ENCODE peak calls at places on chromosomes 7 and 10, in eight cellular contexts. One of them, this sample, is unnamed.
A peak's percentile ranks its signal among the peaks of the same experiment; 100 is the strongest.

GRCh38 chr10:113524539-113525490 is 28.0 kb upstream of the HABP2 start:
- DNase-seq in cardiac muscle cell: peak; percentile 23
- DNase-seq in tibial artery: peak; percentile 49
- DNase-seq in fibroblast of lung: no peak
- DNase-seq in brain microvascular endothelial cell: peak; percentile 5
- DNase-seq in A549: no peak
- DNase-seq in left ventricle myocardium inferior: no peak
- DNase-seq in epithelial cell of esophagus: peak; percentile 22
- DNase-seq in this sample: peak; percentile 19

GRCh38 chr10:22752272-22752671 is 37.9 kb upstream of the PIP4K2A start:
- DNase-seq in cardiac muscle cell: no peak
- DNase-seq in tibial artery: no peak
- DNase-seq in fibroblast of lung: no peak
- DNase-seq in brain microvascular endothelial cell: no peak
- DNase-seq in A549: no peak
- DNase-seq in left ventricle myocardium inferior: no peak
- DNase-seq in epithelial cell of esophagus: no peak
- DNase-seq in this sample: no peak

GRCh38 chr10:43417950-43418768 is 9.2 kb upstream of the HNRNPF start:
- DNase-seq in cardiac muscle cell: peak; percentile 31
- DNase-seq in tibial artery: no peak
- DNase-seq in fibroblast of lung: no peak
- DNase-seq in brain microvascular endothelial cell: no peak
- DNase-seq in A549: no peak
- DNase-seq in left ventricle myocardium inferior: no peak
- DNase-seq in epithelial cell of esophagus: no peak
- DNase-seq in this sample: no peak

GRCh38 chr7:25557379-25557916 is 329.2 kb upstream of the NPVF start:
- DNase-seq in cardiac muscle cell: no peak
- DNase-seq in tibial artery: no peak
- DNase-seq in fibroblast of lung: no peak
- DNase-seq in brain microvascular endothelial cell: no peak
- DNase-seq in A549: no peak
- DNase-seq in left ventricle myocardium inferior: no peak
- DNase-seq in epithelial cell of esophagus: no peak
- DNase-seq in this sample: no peak

GRCh38 chr7:94060772-94061171 is 56.6 kb upstream of the BET1 start:
- DNase-seq in cardiac muscle cell: peak; percentile 29
- DNase-seq in tibial artery: no peak
- DNase-seq in fibroblast of lung: peak; percentile 28
- DNase-seq in brain microvascular endothelial cell: peak; percentile 20
- DNase-seq in A549: no peak
- DNase-seq in left ventricle myocardium inferior: no peak
- DNase-seq in epithelial cell of esophagus: no peak
- DNase-seq in this sample: peak; percentile 88

GRCh38 chr10:71302451-71302850 is 16.6 kb upstream of the SLC29A3 start:
- DNase-seq in cardiac muscle cell: no peak
- DNase-seq in tibial artery: no peak
- DNase-seq in fibroblast of lung: no peak
- DNase-seq in brain microvascular endothelial cell: no peak
- DNase-seq in A549: no peak
- DNase-seq in left ventricle myocardium inferior: no peak
- DNase-seq in epithelial cell of esophagus: no peak
- DNase-seq in this sample: no peak

GRCh38 chr10:26642896-26643653 is 54.4 kb upstream of the PDSS1 start:
- DNase-seq in cardiac muscle cell: no peak
- DNase-seq in tibial artery: no peak
- DNase-seq in fibroblast of lung: no peak
- DNase-seq in brain microvascular endothelial cell: no peak
- DNase-seq in A549: no peak
- DNase-seq in left ventricle myocardium inferior: no peak
- DNase-seq in epithelial cell of esophagus: no peak
- DNase-seq in this sample: no peak

GRCh38 chr7:26705567-26705966 is 158.8 kb downstream of the SKAP2 start:
- DNase-seq in cardiac muscle cell: peak; percentile 86
- DNase-seq in tibial artery: no peak
- DNase-seq in fibroblast of lung: peak; percentile 98
- DNase-seq in brain microvascular endothelial cell: peak; percentile 86
- DNase-seq in A549: peak; percentile 54
- DNase-seq in left ventricle myocardium inferior: no peak
- DNase-seq in epithelial cell of esophagus: peak; percentile 82
- DNase-seq in this sample: peak; percentile 98

GRCh38 chr7:72404743-72405142 is 7.4 kb downstream of the CALN1 start:
- DNase-seq in cardiac muscle cell: no peak
- DNase-seq in tibial artery: no peak
- DNase-seq in fibroblast of lung: no peak
- DNase-seq in brain microvascular endothelial cell: no peak
- DNase-seq in A549: no peak
- DNase-seq in left ventricle myocardium inferior: no peak
- DNase-seq in epithelial cell of esophagus: no peak
- DNase-seq in this sample: no peak

GRCh38 chr7:136969776-136970175 is 101.3 kb downstream of the CHRM2 start:
- DNase-seq in cardiac muscle cell: no peak
- DNase-seq in tibial artery: no peak
- DNase-seq in fibroblast of lung: no peak
- DNase-seq in brain microvascular endothelial cell: no peak
- DNase-seq in A549: no peak
- DNase-seq in left ventricle myocardium inferior: no peak
- DNase-seq in epithelial cell of esophagus: peak; percentile 70
- DNase-seq in this sample: no peak

DNA sequence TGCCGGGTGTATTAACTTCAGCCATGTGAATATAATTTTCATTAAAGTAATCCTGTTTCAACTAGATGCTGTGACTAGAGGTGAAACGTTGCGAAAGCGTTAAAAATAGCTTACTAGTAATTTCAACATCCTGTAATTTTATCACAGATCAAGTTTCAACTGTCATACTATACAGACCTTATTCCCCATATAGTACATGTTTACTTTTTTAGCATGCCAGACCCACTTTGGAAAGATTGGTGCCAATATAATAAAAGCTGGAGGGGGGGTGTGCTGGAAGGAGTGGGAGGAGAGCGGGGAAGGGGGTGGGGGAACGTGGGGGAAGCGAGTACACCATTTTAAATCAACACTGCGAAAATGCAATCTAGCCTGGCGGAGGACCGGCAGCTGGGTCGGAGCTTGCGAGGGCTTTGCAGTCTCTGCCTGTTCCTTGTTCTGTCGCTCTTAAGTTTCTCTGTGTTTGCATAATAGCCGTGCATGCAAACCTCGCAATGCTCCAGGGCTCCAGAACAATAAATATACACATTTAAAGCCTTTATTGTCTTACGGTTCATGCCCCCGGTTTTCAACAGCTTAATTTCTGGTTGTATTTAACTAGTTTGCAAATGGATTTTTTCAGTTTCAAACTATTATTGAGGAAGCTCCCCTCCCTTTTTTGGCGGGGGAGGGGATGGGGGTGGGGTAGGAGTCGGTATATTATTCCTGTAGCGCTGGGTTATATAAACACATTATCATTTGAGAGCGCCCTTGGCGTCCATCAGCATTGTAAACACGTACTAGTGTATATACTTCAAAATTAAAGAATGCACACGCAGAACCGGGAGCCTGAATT is 1.3 kb upstream of the ARID5B start:
- DNase-seq in cardiac muscle cell: peak; percentile 84
- DNase-seq in tibial artery: peak; percentile 79
- DNase-seq in fibroblast of lung: peak; percentile 92
- DNase-seq in brain microvascular endothelial cell: peak; percentile 53
- DNase-seq in A549: peak; percentile 34
- DNase-seq in left ventricle myocardium inferior: peak; percentile 50
- DNase-seq in epithelial cell of esophagus: peak; percentile 86
- DNase-seq in this sample: peak; percentile 86
- H3K4me3 ChIP-seq in cardiac muscle cell: peak overlapping the region; percentile 77
- H3K4me3 ChIP-seq in tibial artery: peak overlapping the region; percentile 89
- H3K4me3 ChIP-seq in fibroblast of lung: peak overlapping the region; percentile 57
- H3K4me3 ChIP-seq in brain microvascular endothelial cell: peak overlapping the region; percentile 81
- H3K4me3 ChIP-seq in A549: peak overlapping the region; percentile 59
- H3K4me3 ChIP-seq in left ventricle myocardium inferior: peak overlapping the region; percentile 82
- H3K4me3 ChIP-seq in epithelial cell of esophagus: peak overlapping the region; percentile 79
- H3K4me3 ChIP-seq in this sample: peak overlapping the region; percentile 93

DNA sequence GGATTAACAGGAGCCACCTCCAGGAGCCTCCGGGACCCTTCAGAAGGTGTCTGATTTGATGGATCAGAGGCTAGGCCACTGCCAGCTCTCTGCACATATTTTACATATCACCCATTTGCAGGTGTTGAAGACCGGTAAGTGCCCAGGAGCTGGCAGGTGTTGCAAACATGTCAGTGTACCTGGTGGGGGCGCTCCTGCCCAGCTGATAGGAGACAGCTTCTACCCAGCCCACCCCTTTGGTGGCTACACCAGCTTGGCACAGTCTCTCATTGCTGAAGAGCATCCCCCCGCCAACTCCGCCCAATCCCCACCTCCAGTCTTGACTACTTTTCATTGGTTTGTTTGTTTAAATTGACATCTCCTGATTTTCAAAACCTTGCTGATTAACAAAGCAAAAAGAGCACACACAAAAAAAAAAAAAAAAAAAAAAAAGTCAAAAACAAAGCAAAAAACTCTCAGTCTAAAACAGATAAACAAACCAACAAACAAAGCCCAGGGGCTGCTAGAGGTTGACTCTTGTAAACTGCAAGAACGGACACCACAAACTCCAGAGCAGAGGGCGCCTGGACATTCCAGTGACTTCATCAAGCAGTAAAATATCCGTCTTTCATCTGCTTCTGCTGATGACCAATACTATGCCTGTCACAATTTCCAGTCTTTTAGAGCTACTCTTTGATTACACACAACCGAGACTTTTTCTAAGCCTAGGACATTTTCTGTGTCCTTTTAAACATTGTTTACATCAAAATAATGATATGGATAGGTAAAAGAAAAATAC is 275.3 kb downstream of the NRG3 start:
- DNase-seq in cardiac muscle cell: peak; percentile 27
- DNase-seq in tibial artery: no peak
- DNase-seq in fibroblast of lung: no peak
- DNase-seq in brain microvascular endothelial cell: no peak
- DNase-seq in A549: no peak
- DNase-seq in left ventricle myocardium inferior: no peak
- DNase-seq in epithelial cell of esophagus: no peak
- DNase-seq in this sample: peak; percentile 27
- TF ChIP-seq CTCF in cardiac muscle cell: peak; percentile 23
- TF ChIP-seq CTCF in tibial artery: no peak
- TF ChIP-seq CTCF in fibroblast of lung: no peak
- TF ChIP-seq CTCF in brain microvascular endothelial cell: no peak
- TF ChIP-seq CTCF in A549: no peak
- TF ChIP-seq CTCF in left ventricle myocardium inferior: peak; percentile 12
- TF ChIP-seq CTCF in epithelial cell of esophagus: no peak
- TF ChIP-seq CTCF in this sample: peak; percentile 33

DNA sequence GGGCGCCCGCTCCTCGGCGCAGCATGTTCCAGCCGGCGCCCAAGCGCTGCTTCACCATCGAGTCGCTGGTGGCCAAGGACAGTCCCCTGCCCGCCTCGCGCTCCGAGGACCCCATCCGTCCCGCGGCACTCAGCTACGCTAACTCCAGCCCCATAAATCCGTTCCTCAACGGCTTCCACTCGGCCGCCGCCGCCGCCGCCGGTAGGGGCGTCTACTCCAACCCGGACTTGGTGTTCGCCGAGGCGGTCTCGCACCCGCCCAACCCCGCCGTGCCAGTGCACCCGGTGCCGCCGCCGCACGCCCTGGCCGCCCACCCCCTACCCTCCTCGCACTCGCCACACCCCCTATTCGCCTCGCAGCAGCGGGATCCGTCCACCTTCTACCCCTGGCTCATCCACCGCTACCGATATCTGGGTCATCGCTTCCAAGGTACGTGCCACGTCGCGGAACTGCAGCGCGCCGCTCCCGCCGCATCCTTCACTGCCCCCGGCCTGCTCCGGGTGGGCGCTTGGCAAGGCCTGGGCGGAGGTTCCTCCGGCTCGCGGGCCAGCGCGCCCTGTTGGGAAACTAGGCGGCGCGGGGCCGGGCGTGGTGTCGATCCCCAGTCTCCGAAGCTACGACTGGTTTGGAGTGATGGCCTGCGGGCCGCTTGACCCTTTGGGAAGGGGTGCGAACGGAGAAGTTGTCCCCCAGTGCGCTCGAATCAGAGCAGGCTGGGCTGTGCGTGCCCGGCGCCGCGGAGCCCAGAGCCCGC is 876 bp downstream of the EMX2 start:
- DNase-seq in cardiac muscle cell: peak; percentile 34
- DNase-seq in tibial artery: peak; percentile 82
- DNase-seq in fibroblast of lung: no peak
- DNase-seq in brain microvascular endothelial cell: peak; percentile 14
- DNase-seq in A549: no peak
- DNase-seq in left ventricle myocardium inferior: no peak
- DNase-seq in epithelial cell of esophagus: peak; percentile 24
- DNase-seq in this sample: no peak
- H3K4me3 ChIP-seq in cardiac muscle cell: no peak overlapping the region
- H3K4me3 ChIP-seq in tibial artery: peak overlapping the region; percentile 68
- H3K4me3 ChIP-seq in fibroblast of lung: no peak overlapping the region
- H3K4me3 ChIP-seq in brain microvascular endothelial cell: peak overlapping the region; percentile 45
- H3K4me3 ChIP-seq in A549: peak overlapping the region; percentile 43
- H3K4me3 ChIP-seq in left ventricle myocardium inferior: peak overlapping the region; percentile 58
- H3K4me3 ChIP-seq in epithelial cell of esophagus: no peak overlapping the region
- H3K4me3 ChIP-seq in this sample: peak overlapping the region; percentile 62

GRCh38 chr10:76302936-76303656 is 871.7 kb downstream of the LRMDA start:
- DNase-seq in cardiac muscle cell: peak; percentile 33
- DNase-seq in tibial artery: no peak
- DNase-seq in fibroblast of lung: peak; percentile 16
- DNase-seq in brain microvascular endothelial cell: no peak
- DNase-seq in A549: no peak
- DNase-seq in left ventricle myocardium inferior: no peak
- DNase-seq in epithelial cell of esophagus: no peak
- DNase-seq in this sample: peak; percentile 7

GRCh38 chr10:76302491-76302890 is 871.1 kb downstream of the LRMDA start:
- DNase-seq in cardiac muscle cell: peak; percentile 28
- DNase-seq in tibial artery: no peak
- DNase-seq in fibroblast of lung: no peak
- DNase-seq in brain microvascular endothelial cell: no peak
- DNase-seq in A549: no peak
- DNase-seq in left ventricle myocardium inferior: no peak
- DNase-seq in epithelial cell of esophagus: no peak
- DNase-seq in this sample: no peak

GRCh38 chr10:76305930-76306612 is 874.6 kb downstream of the LRMDA start:
- DNase-seq in cardiac muscle cell: no peak
- DNase-seq in tibial artery: no peak
- DNase-seq in fibroblast of lung: no peak
- DNase-seq in brain microvascular endothelial cell: no peak
- DNase-seq in A549: no peak
- DNase-seq in left ventricle myocardium inferior: no peak
- DNase-seq in epithelial cell of esophagus: no peak
- DNase-seq in this sample: no peak

GRCh38 chr10:76301950-76302349 is 870.5 kb downstream of the LRMDA start:
- DNase-seq in cardiac muscle cell: no peak
- DNase-seq in tibial artery: no peak
- DNase-seq in fibroblast of lung: peak; percentile 18
- DNase-seq in brain microvascular endothelial cell: no peak
- DNase-seq in A549: no peak
- DNase-seq in left ventricle myocardium inferior: no peak
- DNase-seq in epithelial cell of esophagus: peak; percentile 21
- DNase-seq in this sample: peak; percentile 27

DNA sequence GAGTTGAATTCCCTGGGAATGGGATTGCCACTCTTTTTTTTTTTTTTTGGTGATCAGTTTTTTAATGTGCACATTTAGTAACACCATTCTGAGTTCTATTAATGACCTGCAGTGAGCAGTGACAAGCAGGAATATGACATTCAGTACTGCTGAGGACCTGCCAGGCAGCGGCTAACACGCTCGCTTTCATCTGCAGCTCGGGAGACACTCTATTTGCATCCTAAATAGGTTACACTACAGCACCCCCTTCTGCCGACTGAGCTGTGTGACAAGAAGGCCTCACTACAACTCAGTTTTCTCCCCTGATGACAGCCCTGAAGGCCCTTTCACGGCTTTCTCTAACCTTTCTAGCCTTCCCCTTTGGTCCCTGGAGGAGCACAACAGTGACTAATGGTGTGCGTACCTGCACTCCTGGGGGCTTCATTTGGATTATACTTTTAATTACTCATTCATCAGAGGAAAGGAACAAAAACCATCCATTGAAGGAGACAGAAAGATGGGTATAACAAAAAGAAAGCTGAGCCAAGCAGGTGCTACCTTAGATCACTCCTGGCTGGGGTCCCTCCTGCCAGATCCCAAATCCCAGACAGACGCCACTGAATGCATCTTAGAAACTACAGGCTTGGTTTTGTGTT is 872.4 kb downstream of the LRMDA start:
- DNase-seq in cardiac muscle cell: peak; percentile 87
- DNase-seq in tibial artery: peak; percentile 85
- DNase-seq in fibroblast of lung: peak; percentile 89
- DNase-seq in brain microvascular endothelial cell: peak; percentile 78
- DNase-seq in A549: peak; percentile 61
- DNase-seq in left ventricle myocardium inferior: peak; percentile 72
- DNase-seq in epithelial cell of esophagus: peak; percentile 86
- DNase-seq in this sample: peak; percentile 84
- TF ChIP-seq CTCF in cardiac muscle cell: peak; percentile 70
- TF ChIP-seq CTCF in tibial artery: peak; percentile 52
- TF ChIP-seq CTCF in fibroblast of lung: peak; percentile 81
- TF ChIP-seq CTCF in brain microvascular endothelial cell: peak; percentile 84
- TF ChIP-seq CTCF in A549: peak; percentile 44
- TF ChIP-seq CTCF in left ventricle myocardium inferior: peak; percentile 70
- TF ChIP-seq CTCF in epithelial cell of esophagus: peak; percentile 79
- TF ChIP-seq CTCF in this sample: peak; percentile 82

This sample was measured in fibroblast of mammary gland.